ENCODE peak calls at places on chromosomes 12 and 14, in four cellular contexts. O is iris pigment epithelial cell; N is AG10803; F is stimulated activated CD4-positive, alpha-beta T cell treated with anti-CD3 and anti-CD28 coated beads, Interleukin-15, amount 100 ng/mL, for 24 hours. M is an unnamed sample.

GRCh38 chr14:24054324-24054641 is 2.5 kb downstream of the CARMIL3 start:
- DNase-seq in N (no peak), O (no peak), F (no peak), M (no peak)

GRCh38 chr14:82003418-82003817 is 469.8 kb upstream of the SEL1L start:
- DNase-seq in F (no peak), N (no peak), O (no peak), M (no peak)

GRCh38 chr12:94416613-94417012 is 43.1 kb downstream of the CEP83 start:
- DNase-seq in N (no peak), F (no peak), O (no peak), M (no peak)

GRCh38 chr12:52216807-52217206 is 16.2 kb upstream of the KRT7 start:
- DNase-seq in O (no peak), F (no peak), N (no peak), M (no peak)

GRCh38 chr12:110330544-110330943 is 49.5 kb downstream of the ATP2A2 start:
- DNase-seq in N (peak; percentile 74), O (peak; percentile 86), F (no peak), M (peak; percentile 67)

GRCh38 chr12:101117842-101118241 is 92.2 kb downstream of the SLC5A8 start:
- DNase-seq in F (no peak), N (no peak), O (no peak), M (no peak)

GRCh38 chr12:12221560-12221959 is 45.3 kb downstream of the LRP6 start:
- DNase-seq in F (no peak), N (no peak), O (no peak), M (no peak)

GRCh38 chr12:124496584-124496983 is 70.8 kb downstream of the NCOR2 start:
- DNase-seq in N (no peak), O (peak; percentile 47), F (peak; percentile 35), M (peak; percentile 63)

GRCh38 chr12:132640936-132641335 is 22.4 kb downstream of the P2RX2 start:
- DNase-seq in F (no peak), O (no peak), N (no peak), M (no peak)

GRCh38 chr12:41903014-41903702 is 241.5 kb downstream of the GXYLT1 start:
- DNase-seq in O (no peak), N (no peak), F (no peak), M (no peak)

GRCh38 chr12:123163227-123163626 is 12.3 kb upstream of the PITPNM2 start:
- DNase-seq in F (no peak), N (no peak), O (no peak), M (no peak)

GRCh38 chr14:61698216-61698980 is 3.1 kb downstream of the HIF1A start:
- DNase-seq in F (no peak), N (no peak), O (peak; percentile 43), M (peak; percentile 39)

GRCh38 chr14:101820283-101820798 is 58.8 kb downstream of the PPP2R5C start:
- DNase-seq in O (no peak), N (no peak), F (peak; percentile 47), M (no peak)

GRCh38 chr12:2826721-2827515 is 7.9 kb downstream of the NRIP2 start:
- DNase-seq in O (no peak), F (no peak), N (no peak), M (no peak)

GRCh38 chr12:29051221-29051620 is 97.9 kb upstream of the FAR2 start:
- DNase-seq in O (peak; percentile 51), N (no peak), F (no peak), M (peak; percentile 21)

M was measured in GM23248.